ENCODE peak calls at places on chromosomes 1 and 21, in four cellular contexts. One of them, this sample, is unnamed.

GRCh38 chr1:156295391-156295947 is at the start of gene GLMP:
- DNase-seq in HFFc6: peak; percentile 27
- DNase-seq in posterior vena cava: peak; percentile 88
- DNase-seq in smooth muscle cell of the brain vasculature: no peak
- DNase-seq in this sample: peak; percentile 81

GRCh38 chr1:55466343-55466742 is 251.2 kb upstream of the USP24 start:
- DNase-seq in posterior vena cava: no peak
- DNase-seq in HFFc6: no peak
- DNase-seq in smooth muscle cell of the brain vasculature: no peak
- DNase-seq in this sample: peak; percentile 51

GRCh38 chr1:119544165-119544762 is 37.3 kb downstream of the HSD3B1 start:
- DNase-seq in posterior vena cava: no peak
- DNase-seq in HFFc6: no peak
- DNase-seq in smooth muscle cell of the brain vasculature: no peak
- DNase-seq in this sample: no peak

GRCh38 chr1:8554956-8555534 is 237.1 kb downstream of the SLC45A1 start:
- DNase-seq in posterior vena cava: no peak
- DNase-seq in smooth muscle cell of the brain vasculature: no peak
- DNase-seq in HFFc6: no peak
- DNase-seq in this sample: peak; percentile 19

GRCh38 chr21:25283720-25284119 is 323.6 kb downstream of the MRPL39 start:
- DNase-seq in posterior vena cava: no peak
- DNase-seq in smooth muscle cell of the brain vasculature: peak; percentile 2
- DNase-seq in HFFc6: peak; percentile 39
- DNase-seq in this sample: peak; percentile 34

GRCh38 chr1:184965889-184966860 is 8.1 kb downstream of the NIBAN1 start:
- DNase-seq in smooth muscle cell of the brain vasculature: no peak
- DNase-seq in posterior vena cava: no peak
- DNase-seq in HFFc6: peak; percentile 11
- DNase-seq in this sample: no peak

GRCh38 chr21:45363921-45364463 is 41.0 kb upstream of the COL18A1 start:
- DNase-seq in smooth muscle cell of the brain vasculature: peak; percentile 94
- DNase-seq in posterior vena cava: peak; percentile 95
- DNase-seq in HFFc6: peak; percentile 99
- DNase-seq in this sample: peak; percentile 93

GRCh38 chr1:29239142-29239541 is 2.8 kb downstream of the PTPRU start:
- DNase-seq in posterior vena cava: peak; percentile 56
- DNase-seq in smooth muscle cell of the brain vasculature: no peak
- DNase-seq in HFFc6: no peak
- DNase-seq in this sample: peak; percentile 52

GRCh38 chr1:17739050-17739449 is 16.1 kb upstream of the ACTL8 start:
- DNase-seq in smooth muscle cell of the brain vasculature: no peak
- DNase-seq in HFFc6: no peak
- DNase-seq in posterior vena cava: no peak
- DNase-seq in this sample: no peak

GRCh38 chr1:153542956-153543737 is 2.4 kb upstream of the S100A5 start:
- DNase-seq in HFFc6: no peak
- DNase-seq in posterior vena cava: peak; percentile 45
- DNase-seq in smooth muscle cell of the brain vasculature: no peak
- DNase-seq in this sample: no peak

GRCh38 chr1:179591592-179592580 is at the start of gene TDRD5:
- DNase-seq in HFFc6: no peak
- DNase-seq in smooth muscle cell of the brain vasculature: no peak
- DNase-seq in posterior vena cava: peak; percentile 64
- DNase-seq in this sample: peak; percentile 66

GRCh38 chr1:9438431-9439073 is 100.7 kb upstream of the SLC25A33 start:
- DNase-seq in posterior vena cava: peak; percentile 89
- DNase-seq in HFFc6: peak; percentile 6
- DNase-seq in smooth muscle cell of the brain vasculature: no peak
- DNase-seq in this sample: peak; percentile 76

GRCh38 chr1:227897704-227898438 is 49.9 kb downstream of the WNT9A start:
- DNase-seq in smooth muscle cell of the brain vasculature: no peak
- DNase-seq in posterior vena cava: peak; percentile 51
- DNase-seq in HFFc6: no peak
- DNase-seq in this sample: no peak

GRCh38 chr21:37079211-37079824 is 6.3 kb downstream of the TTC3 start:
- DNase-seq in posterior vena cava: no peak
- DNase-seq in HFFc6: no peak
- DNase-seq in smooth muscle cell of the brain vasculature: no peak
- DNase-seq in this sample: no peak

GRCh38 chr1:59686170-59686569 is 128.6 kb upstream of the HOOK1 start:
- DNase-seq in posterior vena cava: no peak
- DNase-seq in smooth muscle cell of the brain vasculature: no peak
- DNase-seq in HFFc6: no peak
- DNase-seq in this sample: no peak

GRCh38 chr1:23619299-23620188 is 60.2 kb upstream of the ID3 start:
- DNase-seq in posterior vena cava: no peak
- DNase-seq in smooth muscle cell of the brain vasculature: no peak
- DNase-seq in HFFc6: no peak
- DNase-seq in this sample: peak; percentile 53

This sample was measured in AG20443.